ENCODE peak calls at places on chromosomes 2 and 18, in nine cellular contexts. V is fibroblast of mammary gland, B is stomach, M is GM06990, H is astrocyte of the spinal cord, F is H1, Z is lower leg skin, S is AG04449, Y is spleen. L is an unnamed sample.

GRCh38 chr2:63432373-63432772 is 155.9 kb downstream of the WDPCP start:
- DNase-seq in V (peak), B (no peak), M (no peak), H (peak), F (no peak), Z (no peak), S (no peak), Y (no peak), L (no peak)

GRCh38 chr18:49018961-49019445 is 68.2 kb upstream of the SMAD7 start:
- DNase-seq in V (no peak), B (peak), M (no peak), H (no peak), F (no peak), Z (peak), S (no peak), Y (peak), L (no peak)

GRCh38 chr2:96895032-96895708 is 25.3 kb upstream of the SEMA4C start:
- DNase-seq in V (no peak), B (no peak), M (no peak), H (no peak), F (no peak), Z (no peak), S (no peak), Y (no peak), L (no peak)

GRCh38 chr2:221431477-221431876 is 140.6 kb downstream of the EPHA4 start:
- DNase-seq in V (no peak), B (no peak), M (no peak), H (no peak), F (no peak), Z (no peak), S (no peak), Y (no peak), L (no peak)

GRCh38 chr2:240554767-240555493 is 2.9 kb downstream of the ANKMY1 start:
- DNase-seq in V (no peak), B (no peak), M (no peak), H (no peak), F (no peak), Z (peak), S (no peak), Y (peak), L (no peak)

GRCh38 chr2:223591596-223591995 is 10.6 kb downstream of the SCG2 start:
- DNase-seq in V (peak), B (no peak), M (no peak), H (peak), F (no peak), Z (no peak), S (no peak), Y (no peak), L (no peak)

GRCh38 chr2:146481629-146482028 is 1363.2 kb upstream of the ACVR2A start:
- DNase-seq in V (peak), B (no peak), M (no peak), H (peak), F (no peak), Z (no peak), S (no peak), Y (no peak), L (no peak)

GRCh38 chr2:23423873-23424680 is 39.1 kb downstream of the KLHL29 start:
- DNase-seq in V (no peak), B (no peak), M (no peak), H (no peak), F (no peak), Z (peak), S (no peak), Y (peak), L (no peak)

GRCh38 chr2:164735309-164735919 is 106.2 kb downstream of the COBLL1 start:
- DNase-seq in V (no peak), B (no peak), M (no peak), H (peak), F (no peak), Z (no peak), S (no peak), Y (no peak), L (no peak)

GRCh38 chr2:160207271-160207670 is 7.2 kb upstream of the ITGB6 start:
- DNase-seq in V (no peak), B (no peak), M (no peak), H (no peak), F (no peak), Z (no peak), S (no peak), Y (no peak), L (no peak)

GRCh38 chr2:160207804-160208661 is 8.0 kb upstream of the ITGB6 start:
- DNase-seq in V (peak), B (peak), M (peak), H (peak), F (no peak), Z (peak), S (no peak), Y (peak), L (peak)

GRCh38 chr2:160209457-160209856 is 9.4 kb upstream of the ITGB6 start:
- DNase-seq in V (peak), B (no peak), M (no peak), H (peak), F (no peak), Z (no peak), S (peak), Y (no peak), L (no peak)

GRCh38 chr2:160210599-160211138 is 10.6 kb upstream of the ITGB6 start:
- DNase-seq in V (peak), B (peak), M (peak), H (peak), F (peak), Z (peak), S (no peak), Y (peak), L (no peak)

GRCh38 chr2:160208662-160209229 is 8.7 kb upstream of the ITGB6 start:
- DNase-seq in V (no peak), B (no peak), M (no peak), H (no peak), F (no peak), Z (no peak), S (no peak), Y (no peak), L (no peak)
- H3K4me3 ChIP-seq in V (no peak), B (no peak), M (no peak), H (no peak), F (no peak), Z (no peak), S (no peak), Y (no peak), L (no peak)

GRCh38 chr2:64525323-64525625 is 1.1 kb downstream of the AFTPH start:
- DNase-seq in V (no peak), B (no peak), M (peak), H (peak), F (no peak), Z (no peak), S (no peak), Y (no peak), L (no peak)
- H3K4me3 ChIP-seq in V (peak), B (peak), M (peak), H (peak), F (peak), Z (peak), S (peak), Y (peak), L (peak)

DNA sequence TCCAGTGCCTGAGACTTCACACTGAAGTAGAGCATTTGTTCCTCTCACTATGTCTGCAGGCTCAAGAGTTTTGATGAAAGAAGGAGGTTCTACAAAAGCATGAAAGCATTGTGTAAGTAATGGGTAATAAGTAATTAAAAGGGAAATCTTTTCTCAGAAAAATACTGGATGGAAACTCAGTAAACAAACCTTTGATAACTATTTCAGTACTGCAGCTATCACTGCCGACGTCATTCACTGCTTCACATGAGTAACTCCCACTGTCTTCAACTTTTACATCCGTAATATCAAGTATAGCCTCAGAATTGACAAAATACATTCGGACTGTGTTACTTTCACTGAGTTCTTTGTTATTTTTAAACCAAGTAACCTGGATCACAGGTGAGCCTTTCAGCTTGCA is 72.7 kb downstream of the TTN start:
- DNase-seq in V (no peak), B (no peak), M (no peak), H (no peak), F (no peak), Z (no peak), S (no peak), Y (no peak), L (no peak)
- H3K4me3 ChIP-seq in V (no peak), B (no peak), M (no peak), H (no peak), F (no peak), Z (no peak), S (no peak), Y (no peak), L (no peak)

DNA sequence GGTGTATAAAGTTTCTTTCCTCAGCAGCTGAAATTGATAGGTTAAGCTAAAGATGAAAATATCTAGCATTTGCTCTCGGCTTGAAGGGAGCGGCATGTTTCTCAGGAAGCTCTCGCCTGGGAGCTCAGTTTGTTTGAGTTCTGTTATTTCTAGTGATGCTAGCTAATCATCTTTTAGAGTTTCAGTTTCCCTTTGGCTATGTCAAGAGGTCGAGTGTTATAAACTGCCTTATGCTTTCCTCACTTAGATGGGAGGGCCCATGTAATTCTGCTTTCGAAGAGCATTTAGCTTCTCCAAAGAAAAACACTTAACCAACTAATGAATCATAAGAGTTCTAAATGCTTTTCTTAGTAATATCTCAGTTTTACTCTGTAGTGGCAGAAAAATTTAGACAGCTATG is 33.6 kb downstream of the PLCL1 start:
- DNase-seq in V (peak), B (no peak), M (peak), H (peak), F (no peak), Z (no peak), S (no peak), Y (no peak), L (no peak)
- H3K4me3 ChIP-seq in V (no peak), B (peak), M (no peak), H (no peak), F (no peak), Z (no peak), S (no peak), Y (peak), L (no peak)

DNA sequence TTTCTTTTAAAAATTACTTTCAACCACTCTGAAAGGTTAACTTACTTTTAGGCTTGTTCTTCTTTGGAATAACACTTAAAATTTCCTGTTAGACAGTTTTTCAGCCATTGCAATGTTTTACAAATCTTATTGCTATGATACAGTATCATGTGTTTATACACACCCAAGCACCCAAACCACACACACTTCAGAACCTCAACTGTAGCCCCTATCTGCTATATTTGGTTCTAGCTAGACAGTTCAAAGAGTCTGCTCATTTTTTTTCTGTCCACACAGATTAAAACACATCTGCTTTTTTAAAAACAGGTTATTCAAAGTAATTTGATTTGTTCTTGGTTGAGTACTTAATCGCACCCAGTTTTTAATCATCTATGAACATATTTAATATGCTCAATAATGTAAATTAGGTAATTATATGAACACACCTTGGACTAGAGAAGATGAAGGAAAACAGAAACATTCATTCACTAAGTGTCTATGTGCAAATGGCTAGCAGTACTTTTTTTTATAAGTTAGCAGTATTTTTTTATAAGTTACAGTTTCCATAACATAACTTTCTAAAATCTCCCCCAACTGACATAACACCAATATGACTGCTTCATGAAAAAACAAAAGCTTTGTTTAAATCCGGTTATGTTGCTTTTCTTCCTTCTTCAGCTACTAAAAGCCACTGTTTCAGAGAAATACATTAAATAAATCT is 17.6 kb downstream of the FBXO11 start:
- DNase-seq in V (no peak), B (no peak), M (no peak), H (peak), F (no peak), Z (no peak), S (no peak), Y (no peak), L (no peak)
- H3K4me3 ChIP-seq in V (no peak), B (no peak), M (no peak), H (no peak), F (no peak), Z (no peak), S (no peak), Y (no peak), L (no peak)

GRCh38 chr2:177264209-177264538 is 353 bp downstream of the NFE2L2 start:
- DNase-seq in V (peak), B (peak), M (no peak), H (no peak), F (no peak), Z (no peak), S (no peak), Y (peak), L (no peak)

GRCh38 chr2:177265386-177265690 is 811 bp upstream of the NFE2L2 start:
- DNase-seq in V (peak), B (no peak), M (no peak), H (peak), F (no peak), Z (no peak), S (no peak), Y (no peak), L (no peak)

GRCh38 chr2:177264539-177265385 is at the start of gene NFE2L2:
- DNase-seq in V (peak), B (peak), M (peak), H (peak), F (peak), Z (peak), S (no peak), Y (peak), L (peak)

GRCh38 chr2:177263451-177264208 is 897 bp downstream of the NFE2L2 start:
- DNase-seq in V (peak), B (peak), M (peak), H (peak), F (peak), Z (peak), S (peak), Y (peak), L (peak)

DNA sequence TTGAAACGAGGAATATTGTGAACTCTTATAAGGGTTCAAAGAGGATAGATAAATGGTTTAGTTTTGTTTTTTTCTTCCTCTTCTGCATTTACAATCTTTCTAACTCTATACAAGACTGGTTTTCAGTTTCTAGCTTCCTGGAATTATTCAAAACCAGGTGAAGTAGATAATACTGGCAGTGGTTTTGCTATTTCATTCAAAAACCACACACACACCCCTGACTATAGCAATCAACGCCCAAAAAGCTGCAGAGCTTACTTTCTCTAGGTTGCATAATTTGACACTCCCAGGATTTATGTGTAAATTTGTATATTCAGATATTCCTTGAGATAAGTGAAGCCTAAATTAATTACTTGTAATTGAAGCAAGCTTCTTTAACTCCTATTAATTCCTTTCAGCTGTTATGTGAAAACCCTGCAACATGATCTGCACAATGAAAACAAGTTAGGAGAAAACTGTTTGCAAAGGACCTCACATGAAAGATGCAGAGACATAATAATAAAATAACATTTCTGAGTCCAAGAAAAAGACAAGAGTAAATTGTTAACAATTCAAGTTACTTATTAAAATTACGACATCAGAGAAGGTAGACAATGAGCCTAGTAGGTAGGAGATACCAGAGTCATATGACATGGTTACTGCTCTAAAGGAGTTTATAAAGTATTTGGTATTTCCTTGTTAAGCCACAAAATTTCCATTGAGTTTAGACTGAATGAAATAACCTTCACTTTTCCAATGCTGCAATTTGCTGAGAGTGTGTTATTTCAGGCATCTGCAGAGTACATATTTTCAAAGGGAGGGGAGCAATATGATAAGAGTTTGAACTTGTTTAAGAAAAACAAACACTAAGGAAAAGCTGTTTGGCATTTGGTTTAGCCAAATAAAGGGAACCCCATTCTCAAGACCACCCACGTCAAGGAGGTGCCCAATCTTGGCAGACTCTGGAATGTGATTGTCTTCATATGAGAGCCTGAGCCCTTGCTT is 1.6 kb upstream of the NFE2L2 start:
- DNase-seq in V (no peak), B (no peak), M (peak), H (peak), F (no peak), Z (no peak), S (no peak), Y (no peak), L (no peak)
- H3K4me3 ChIP-seq in V (no peak), B (peak), M (no peak), H (no peak), F (no peak), Z (no peak), S (no peak), Y (peak), L (no peak)

DNA sequence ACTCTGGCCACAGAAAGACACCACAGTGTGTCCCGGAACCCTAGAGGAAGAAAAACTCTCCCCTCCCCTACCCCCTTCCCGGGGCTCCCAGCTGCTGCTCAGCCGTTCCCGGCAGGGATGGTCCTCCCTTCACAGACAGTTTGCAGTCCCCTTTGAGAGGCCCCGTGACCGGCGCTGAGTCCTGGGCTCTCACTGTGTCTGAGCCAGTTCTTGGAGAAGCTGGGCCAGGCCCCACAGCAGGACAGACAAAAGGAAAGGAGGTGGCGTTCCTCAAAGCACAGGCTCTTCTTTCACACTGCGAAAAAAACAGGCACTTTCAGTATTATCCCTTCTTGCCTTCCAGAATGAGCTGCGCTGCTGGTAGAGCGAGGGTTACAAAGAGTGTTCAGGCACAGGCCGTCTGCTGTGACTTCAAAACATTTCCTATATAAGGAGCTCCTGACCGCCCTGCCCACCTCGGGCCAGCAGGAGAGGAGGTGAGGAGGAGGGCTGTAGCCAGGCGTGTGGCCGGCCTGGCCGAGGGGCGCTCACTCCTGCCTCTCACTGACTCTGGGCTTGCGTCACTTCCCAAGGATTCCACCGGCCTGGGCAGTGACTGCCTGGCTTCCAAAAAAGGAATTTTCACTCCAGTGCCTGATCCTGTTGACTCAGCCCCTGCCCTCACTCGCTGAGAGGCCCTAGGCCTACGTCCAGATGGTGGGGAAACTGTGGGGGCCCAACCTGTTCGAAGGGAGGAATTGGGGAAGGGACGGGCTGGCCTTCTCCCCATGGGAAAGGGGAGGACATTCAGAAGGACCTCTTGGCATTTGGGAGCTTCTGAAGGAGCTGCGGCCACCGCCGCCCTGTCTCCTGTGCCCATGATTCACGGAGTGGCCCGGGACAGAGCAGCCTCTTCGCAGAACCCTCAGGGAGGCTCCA is 24.9 kb downstream of the CIDEA start:
- DNase-seq in V (peak), B (peak), M (no peak), H (peak), F (peak), Z (peak), S (peak), Y (no peak), L (peak)
- H3K4me3 ChIP-seq in V (peak), B (peak), M (no peak), H (peak), F (no peak), Z (no peak), S (peak), Y (peak), L (peak)